ENCODE peak calls at places on chromosome 20, in nine cellular contexts. W is HCT116, L is esophagus squamous epithelium, N is uterus, B is adrenal gland, M is A549, K is upper lobe of left lung, A is body of pancreas, P is heart left ventricle. R is an unnamed sample.

GRCh38 chr20:40766081-40766480 is 77.0 kb upstream of the MAFB start:
- DNase-seq in L (no peak), W (no peak), M (no peak), N (no peak), A (no peak), P (no peak), B (no peak), K (no peak), R (no peak)

GRCh38 chr20:36308318-36308710 is 2.2 kb downstream of the DLGAP4 start:
- DNase-seq in N (no peak), K (no peak), A (no peak), P (no peak), W (no peak), B (no peak), M (no peak), L (no peak), R (no peak)

GRCh38 chr20:21133917-21134622 is 8.2 kb downstream of the KIZ start:
- DNase-seq in L (no peak), W (no peak), K (peak; percentile 51), N (no peak), M (no peak), P (no peak), B (no peak), A (no peak), R (no peak)

GRCh38 chr20:29299811-29300578 is 1957.5 kb upstream of the DEFB115 start:
- DNase-seq in L (no peak), W (no peak), P (peak; percentile 59), A (no peak), K (peak; percentile 75), N (no peak), B (no peak), M (no peak), R (no peak)

GRCh38 chr20:61184194-61184593 is 67.9 kb upstream of the CDH4 start:
- DNase-seq in M (no peak), A (peak; percentile 23), B (no peak), P (no peak), W (no peak), L (no peak), N (no peak), K (no peak), R (no peak)

GRCh38 chr20:2408111-2408510 is 27.4 kb downstream of the TGM6 start:
- DNase-seq in W (no peak), B (no peak), K (no peak), A (no peak), M (no peak), L (no peak), P (no peak), N (no peak), R (no peak)

GRCh38 chr20:2508631-2509467 is at the start of gene ZNF343:
- DNase-seq in N (peak; percentile 81), B (peak; percentile 78), A (peak; percentile 79), L (peak; percentile 34), W (peak; percentile 63), M (peak; percentile 86), K (peak; percentile 91), P (peak; percentile 84), R (peak; percentile 78)

GRCh38 chr20:33518071-33518470 is 28.2 kb downstream of the CBFA2T2 start:
- DNase-seq in K (no peak), A (no peak), W (no peak), P (no peak), L (no peak), B (no peak), M (no peak), N (no peak), R (no peak)

GRCh38 chr20:1712634-1713625 is 55.4 kb upstream of the SIRPG start:
- DNase-seq in M (no peak), W (no peak), L (no peak), A (no peak), K (no peak), N (no peak), P (no peak), B (no peak), R (no peak)

GRCh38 chr20:35257175-35257909 is 20.6 kb downstream of the MMP24OS start:
- DNase-seq in A (no peak), N (no peak), P (no peak), K (no peak), B (no peak), W (no peak), L (no peak), M (peak; percentile 81), R (no peak)

GRCh38 chr20:34210271-34210670 is 31.0 kb upstream of the ASIP start:
- DNase-seq in L (no peak), A (no peak), M (no peak), W (no peak), N (no peak), P (no peak), B (no peak), K (peak; percentile 29), R (no peak)

GRCh38 chr20:17747431-17747846 is 47.7 kb downstream of the BANF2 start:
- DNase-seq in N (no peak), B (peak; percentile 85), L (no peak), K (no peak), A (peak; percentile 52), P (no peak), M (peak; percentile 52), W (peak; percentile 29), R (no peak)

GRCh38 chr20:10172998-10173655 is 45.5 kb upstream of the SNAP25 start:
- DNase-seq in K (peak; percentile 12), N (no peak), M (peak; percentile 12), B (no peak), P (no peak), W (no peak), A (no peak), L (no peak), R (no peak)

GRCh38 chr20:62762376-62762775 is 33.9 kb upstream of the MRGBP start:
- DNase-seq in W (no peak), P (peak; percentile 28), K (peak; percentile 52), A (no peak), N (no peak), B (no peak), L (no peak), M (no peak), R (no peak)

GRCh38 chr20:35307666-35308653 is 15.7 kb upstream of the FAM83C start:
- DNase-seq in M (peak; percentile 37), P (peak; percentile 82), K (peak; percentile 81), L (no peak), N (no peak), A (peak; percentile 50), W (no peak), B (no peak), R (peak; percentile 94)

GRCh38 chr20:51372176-51372803 is 170.2 kb downstream of the NFATC2 start:
- DNase-seq in K (no peak), W (peak; percentile 49), B (peak; percentile 68), L (no peak), N (peak; percentile 69), M (peak; percentile 73), P (peak; percentile 74), A (peak; percentile 79), R (peak; percentile 89)

GRCh38 chr20:8547035-8547649 is 415.1 kb downstream of the PLCB1 start:
- DNase-seq in K (no peak), P (no peak), A (no peak), W (no peak), B (no peak), L (no peak), N (no peak), M (no peak), R (no peak)

GRCh38 chr20:45971675-45972499 is at the start of gene ZNF335:
- DNase-seq in P (peak; percentile 98), N (peak; percentile 94), B (peak; percentile 95), K (peak; percentile 99), A (peak; percentile 96), L (peak; percentile 87), W (peak; percentile 95), M (peak; percentile 98), R (peak; percentile 98)

GRCh38 chr20:45970646-45971424 is 1.2 kb downstream of the ZNF335 start:
- DNase-seq in A (no peak), B (peak; percentile 50), P (no peak), N (peak; percentile 34), L (no peak), M (no peak), K (peak; percentile 90), W (no peak), R (peak; percentile 91)

GRCh38 chr20:45974896-45975565 is 3.0 kb upstream of the ZNF335 start:
- DNase-seq in P (no peak), W (no peak), M (no peak), B (no peak), N (no peak), L (no peak), A (no peak), K (no peak), R (no peak)

GRCh38 chr20:45971425-45971674 is 653 bp downstream of the ZNF335 start:
- DNase-seq in B (no peak), N (no peak), L (peak; percentile 52), M (no peak), A (no peak), W (no peak), K (no peak), P (no peak), R (no peak)

GRCh38 chr20:45972500-45973183 is 639 bp upstream of the ZNF335 start:
- DNase-seq in M (no peak), W (no peak), A (no peak), P (no peak), B (no peak), L (no peak), K (no peak), N (peak; percentile 34), R (peak; percentile 86)
- TF ChIP-seq POLR2A in M (peak; percentile 35), W (no peak), A (no peak), P (no peak), B (no peak), L (no peak), K (no peak), N (no peak), R (no peak)

GRCh38 chr20:38304845-38305447 is 990 bp downstream of the BPI start:
- DNase-seq in N (no peak), P (no peak), W (peak; percentile 4), M (peak; percentile 43), L (no peak), A (no peak), B (peak; percentile 31), K (no peak), R (no peak)
- TF ChIP-seq CTCF in N (no peak), P (peak; percentile 34), W (peak; percentile 75), M (peak; percentile 39), L (peak; percentile 32), A (no peak), B (no peak), K (peak; percentile 28), R (no peak)

GRCh38 chr20:31718952-31719643 is 3.6 kb downstream of the BCL2L1 start:
- DNase-seq in L (no peak), A (no peak), P (no peak), W (no peak), N (no peak), K (no peak), M (no peak), B (no peak), R (peak; percentile 68)
- H3K4me3 ChIP-seq in L (peak overlapping the region; percentile 89), A (no peak overlapping the region), P (peak overlapping the region; percentile 88), W (no peak overlapping the region), N (no peak overlapping the region), K (peak overlapping the region; percentile 85), M (peak overlapping the region; percentile 68), B (no peak overlapping the region), R (no peak overlapping the region)

DNA sequence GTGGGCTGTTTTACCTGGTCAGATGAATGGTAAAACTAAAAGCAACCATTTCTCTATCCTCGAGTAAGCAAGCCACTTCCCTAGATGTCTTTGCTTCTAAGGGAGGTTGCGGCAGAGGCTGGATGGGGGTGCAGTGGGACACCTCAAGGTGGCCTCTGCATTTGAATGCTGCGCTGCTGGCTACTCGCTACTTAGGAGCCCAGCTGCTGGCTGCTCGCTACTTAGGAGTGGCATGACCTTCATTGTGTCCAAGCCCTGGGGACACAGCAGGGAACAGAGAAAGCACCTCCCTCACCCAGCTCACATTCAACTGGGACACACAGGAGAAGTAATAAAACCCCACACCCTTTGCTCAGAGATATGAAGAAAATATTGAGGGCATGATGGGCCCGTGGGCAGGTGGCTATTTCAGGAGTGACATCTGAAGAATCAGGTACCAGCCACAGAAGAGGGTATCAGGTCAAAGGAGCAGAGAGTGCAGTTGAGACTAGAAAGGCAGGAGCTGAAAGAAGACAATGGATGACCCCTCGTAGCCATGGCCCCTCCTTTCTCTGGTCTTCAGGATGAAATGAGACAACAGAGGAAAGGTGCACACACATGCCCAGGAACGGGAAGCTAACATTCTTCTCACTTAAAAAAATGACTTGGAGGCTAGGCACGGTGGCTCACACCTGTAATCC is 149.4 kb downstream of the ZMYND8 start:
- DNase-seq in K (no peak), P (no peak), B (peak; percentile 38), N (no peak), W (no peak), A (no peak), M (no peak), L (no peak), R (no peak)
- TF ChIP-seq POLR2A in K (no peak), P (no peak), B (no peak), N (no peak), W (no peak), A (no peak), M (no peak), L (no peak), R (no peak)